ENCODE peak calls at places on chromosomes 7 and 10, in five cellular contexts. E, W, N, K and L are unnamed samples.

GRCh38 chr10:102540023-102540422 is 36.3 kb downstream of the SUFU start:
- DNase-seq in E (peak), W (no peak), K (no peak), N (peak), L (no peak)

GRCh38 chr10:47094126-47094525 is 182.9 kb downstream of the PTPN20 start:
- DNase-seq in N (peak), K (no peak), E (no peak), W (no peak), L (no peak)

GRCh38 chr10:119281581-119282071 is 74.3 kb downstream of the GRK5 start:
- DNase-seq in W (no peak), K (peak), E (no peak), N (no peak), L (no peak)

GRCh38 chr10:98478430-98479222 is 31.9 kb upstream of the HPS1 start:
- DNase-seq in E (peak), K (no peak), N (no peak), W (no peak), L (no peak)

GRCh38 chr10:113753020-113753692 is 1.7 kb downstream of the PLEKHS1 start:
- DNase-seq in E (no peak), N (no peak), K (peak), W (peak), L (no peak)

GRCh38 chr10:71770789-71771188 is 2.5 kb downstream of the VSIR start:
- DNase-seq in K (peak), E (peak), W (no peak), N (no peak), L (no peak)

GRCh38 chr10:28492556-28492955 is 40.4 kb upstream of the WAC start:
- DNase-seq in N (no peak), K (no peak), W (no peak), E (no peak), L (no peak)

GRCh38 chr7:127347567-127348246 is 44.8 kb downstream of the ZNF800 start:
- DNase-seq in E (peak), K (peak), N (peak), W (peak), L (peak)

GRCh38 chr10:61943699-61944444 is 42.4 kb downstream of the ARID5B start:
- DNase-seq in N (no peak), K (no peak), E (peak), W (no peak), L (peak)

GRCh38 chr10:19966751-19967150 is 150.5 kb downstream of the PLXDC2 start:
- DNase-seq in N (no peak), W (no peak), E (peak), K (no peak), L (peak)

GRCh38 chr10:100364147-100364546 is 17.1 kb downstream of the SCD start:
- DNase-seq in E (no peak), W (no peak), K (no peak), N (no peak), L (no peak)

GRCh38 chr7:55030314-55030713 is 11.5 kb downstream of the EGFR start:
- DNase-seq in N (no peak), E (no peak), W (no peak), K (no peak), L (no peak)

GRCh38 chr7:140398821-140399220 is 491 bp upstream of the SLC37A3 start:
- DNase-seq in E (no peak), N (no peak), K (no peak), W (no peak), L (no peak)

GRCh38 chr10:114307731-114308130 is 68.7 kb downstream of the VWA2 start:
- DNase-seq in N (no peak), W (no peak), K (no peak), E (peak), L (no peak)

GRCh38 chr7:94182721-94183120 is 178.6 kb upstream of the BET1 start:
- DNase-seq in K (no peak), N (no peak), W (no peak), E (peak), L (no peak)

DNA sequence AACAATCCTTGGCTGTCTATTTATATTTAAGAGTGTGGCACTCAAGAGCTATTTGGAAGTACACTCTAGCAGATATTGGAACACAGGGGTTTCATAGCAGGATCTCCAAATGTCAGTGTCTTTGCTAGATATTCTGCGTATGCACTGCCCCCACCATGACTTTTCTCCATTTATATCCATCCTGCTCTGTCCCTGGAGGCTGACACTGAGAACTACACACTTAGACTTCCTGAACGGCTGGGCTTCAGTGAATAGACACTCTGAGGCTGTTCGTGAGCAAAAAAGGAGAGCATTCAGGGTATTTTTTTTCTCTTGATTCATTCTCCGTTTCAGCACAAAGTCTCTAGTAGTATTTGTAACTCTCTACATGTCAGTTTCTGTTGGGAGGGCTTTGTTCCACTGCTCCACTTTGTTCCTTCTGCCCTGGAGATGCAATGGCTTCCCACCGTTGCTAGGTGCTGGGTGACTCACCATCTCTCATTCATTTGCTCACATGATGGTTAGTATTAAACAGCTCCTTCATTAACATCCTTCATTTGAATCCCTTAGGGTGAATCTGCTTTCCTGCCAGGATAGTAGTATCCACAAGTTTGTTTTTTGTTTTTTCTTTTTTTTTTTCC is 155.9 kb upstream of the SLC13A1 start:
- DNase-seq in E (peak), K (no peak), N (no peak), W (no peak), L (no peak)
- H3K4me3 ChIP-seq in E (no peak), K (no peak), N (no peak), W (no peak), L (no peak)

GRCh38 chr10:12202230-12202629 is 6.2 kb downstream of the CDC123 start:
- DNase-seq in W (no peak), E (no peak), N (no peak), K (no peak), L (no peak)
- H3K4me3 ChIP-seq in W (no peak), E (no peak), N (no peak), K (no peak), L (no peak)

GRCh38 chr10:8404721-8405120 is 350.2 kb downstream of the GATA3 start:
- DNase-seq in E (no peak), W (no peak), K (no peak), N (no peak), L (no peak)
- H3K4me3 ChIP-seq in E (no peak), W (no peak), K (no peak), N (no peak), L (no peak)

GRCh38 chr10:52312999-52313349 is 1.1 kb upstream of the DKK1 start:
- DNase-seq in E (peak), K (no peak), N (no peak), W (no peak), L (no peak)
- H3K4me3 ChIP-seq in E (peak), K (peak), N (no peak), W (peak), L (peak)